ENCODE peak calls at places on chromosome 9, in ten cellular contexts. R is astrocyte of the cerebellum; Y is NB4; S is dorsolateral prefrontal cortex; E is GM20000; P is adrenal gland; M is GM13976; K is NAMALWA; H is stimulated activated CD4-positive, alpha-beta T cell treated with anti-CD3 and anti-CD28 coated beads, Interleukin-12 subunit alpha, Interleukin-12 subunit beta, amount 100 ng/mL, for 4 hours; F is ELF-1. U is an unnamed sample.

GRCh38 chr9:7354704-7355103 is 444.9 kb downstream of the DMAC1 start:
- DNase-seq in H (no peak), K (no peak), Y (no peak), M (no peak), E (no peak), S (no peak), F (no peak), R (no peak), P (no peak), U (no peak)

GRCh38 chr9:124660341-124660801 is 110.7 kb downstream of the NR6A1 start:
- DNase-seq in P (peak; percentile 10), M (peak; percentile 15), K (peak; percentile 60), E (peak; percentile 9), S (peak; percentile 52), R (peak; percentile 55), F (peak; percentile 63), H (no peak), Y (peak; percentile 68), U (no peak)

GRCh38 chr9:90330215-90330614 is 312.4 kb downstream of the DIRAS2 start:
- DNase-seq in K (no peak), Y (no peak), S (no peak), R (no peak), F (peak; percentile 33), P (no peak), H (no peak), M (no peak), E (no peak), U (no peak)

GRCh38 chr9:122225323-122226141 is 3.2 kb downstream of the LHX6 start:
- DNase-seq in K (no peak), H (no peak), P (no peak), F (no peak), Y (no peak), M (peak; percentile 18), S (no peak), R (no peak), E (no peak), U (no peak)

GRCh38 chr9:135247174-135247930 is 159.9 kb downstream of the OLFM1 start:
- DNase-seq in R (no peak), K (no peak), Y (no peak), S (no peak), H (no peak), P (no peak), E (no peak), M (no peak), F (no peak), U (no peak)

GRCh38 chr9:87564111-87564510 is 66.4 kb downstream of the DAPK1 start:
- DNase-seq in H (no peak), F (no peak), K (no peak), P (no peak), E (peak; percentile 36), S (no peak), Y (no peak), M (peak; percentile 55), R (no peak), U (no peak)

GRCh38 chr9:73577867-73578266 is 426.2 kb downstream of the ANXA1 start:
- DNase-seq in H (no peak), R (peak; percentile 62), M (no peak), Y (no peak), E (no peak), S (peak; percentile 33), P (no peak), F (no peak), K (no peak), U (peak; percentile 16)

GRCh38 chr9:114159562-114160145 is 4.3 kb downstream of the COL27A1 start:
- DNase-seq in H (no peak), K (no peak), F (no peak), S (no peak), P (no peak), R (no peak), Y (no peak), M (no peak), E (no peak), U (no peak)

GRCh38 chr9:13718539-13718938 is 439.0 kb upstream of the MPDZ start:
- DNase-seq in P (no peak), H (no peak), R (no peak), M (no peak), E (no peak), S (no peak), Y (no peak), F (no peak), K (no peak), U (no peak)

GRCh38 chr9:90860382-90860781 is 58.8 kb downstream of the SYK start:
- DNase-seq in F (no peak), M (no peak), R (no peak), P (no peak), S (no peak), H (no peak), E (no peak), Y (no peak), K (no peak), U (peak; percentile 27)